ENCODE peak calls at places on chromosomes 7 and 10, in five cellular contexts. H, D, F, V and R are unnamed samples.

GRCh38 chr10:93277360-93277759 is 203.7 kb downstream of the CYP26A1 start:
- DNase-seq in H (no peak), D (no peak), F (no peak), V (no peak), R (no peak)

GRCh38 chr10:132636358-132636757 is 98.8 kb downstream of the INPP5A start:
- DNase-seq in H (no peak), D (no peak), F (no peak), V (no peak), R (no peak)

GRCh38 chr7:70596575-70596891 is 535.4 kb upstream of the GALNT17 start:
- DNase-seq in H (no peak), D (no peak), F (no peak), V (no peak), R (no peak)

GRCh38 chr7:22663721-22664120 is 63.3 kb upstream of the IL6 start:
- DNase-seq in H (no peak), D (no peak), F (no peak), V (no peak), R (no peak)

GRCh38 chr7:143288836-143289235 is 685 bp downstream of the CASP2 start:
- DNase-seq in H (peak; percentile 19), D (no peak), F (no peak), V (peak; percentile 13), R (no peak)

GRCh38 chr10:70748801-70749573 is 36.2 kb downstream of the TBATA start:
- DNase-seq in H (no peak), D (no peak), F (no peak), V (no peak), R (no peak)

GRCh38 chr7:94315011-94315410 is 79.7 kb upstream of the COL1A2 start:
- DNase-seq in H (no peak), D (no peak), F (no peak), V (no peak), R (no peak)

GRCh38 chr10:107800061-107800460 is 635.6 kb upstream of the SORCS1 start:
- DNase-seq in H (no peak), D (no peak), F (no peak), V (no peak), R (no peak)

GRCh38 chr7:111357691-111358090 is 204.6 kb downstream of the IMMP2L start:
- DNase-seq in H (no peak), D (no peak), F (no peak), V (peak; percentile 55), R (no peak)

GRCh38 chr10:78903351-78903940 is 165.3 kb upstream of the ZMIZ1 start:
- DNase-seq in H (no peak), D (no peak), F (no peak), V (no peak), R (no peak)

GRCh38 chr10:97019213-97019844 is 166.4 kb downstream of the SLIT1 start:
- DNase-seq in H (no peak), D (no peak), F (no peak), V (no peak), R (no peak)

GRCh38 chr10:97020452-97021400 is 165.0 kb downstream of the SLIT1 start:
- DNase-seq in H (no peak), D (peak; percentile 74), F (no peak), V (no peak), R (no peak)

GRCh38 chr10:97017474-97017903 is 168.3 kb downstream of the SLIT1 start:
- DNase-seq in H (no peak), D (no peak), F (no peak), V (no peak), R (no peak)

GRCh38 chr10:97016728-97017473 is 168.9 kb downstream of the SLIT1 start:
- DNase-seq in H (peak; percentile 59), D (no peak), F (no peak), V (no peak), R (peak; percentile 76)

DNA sequence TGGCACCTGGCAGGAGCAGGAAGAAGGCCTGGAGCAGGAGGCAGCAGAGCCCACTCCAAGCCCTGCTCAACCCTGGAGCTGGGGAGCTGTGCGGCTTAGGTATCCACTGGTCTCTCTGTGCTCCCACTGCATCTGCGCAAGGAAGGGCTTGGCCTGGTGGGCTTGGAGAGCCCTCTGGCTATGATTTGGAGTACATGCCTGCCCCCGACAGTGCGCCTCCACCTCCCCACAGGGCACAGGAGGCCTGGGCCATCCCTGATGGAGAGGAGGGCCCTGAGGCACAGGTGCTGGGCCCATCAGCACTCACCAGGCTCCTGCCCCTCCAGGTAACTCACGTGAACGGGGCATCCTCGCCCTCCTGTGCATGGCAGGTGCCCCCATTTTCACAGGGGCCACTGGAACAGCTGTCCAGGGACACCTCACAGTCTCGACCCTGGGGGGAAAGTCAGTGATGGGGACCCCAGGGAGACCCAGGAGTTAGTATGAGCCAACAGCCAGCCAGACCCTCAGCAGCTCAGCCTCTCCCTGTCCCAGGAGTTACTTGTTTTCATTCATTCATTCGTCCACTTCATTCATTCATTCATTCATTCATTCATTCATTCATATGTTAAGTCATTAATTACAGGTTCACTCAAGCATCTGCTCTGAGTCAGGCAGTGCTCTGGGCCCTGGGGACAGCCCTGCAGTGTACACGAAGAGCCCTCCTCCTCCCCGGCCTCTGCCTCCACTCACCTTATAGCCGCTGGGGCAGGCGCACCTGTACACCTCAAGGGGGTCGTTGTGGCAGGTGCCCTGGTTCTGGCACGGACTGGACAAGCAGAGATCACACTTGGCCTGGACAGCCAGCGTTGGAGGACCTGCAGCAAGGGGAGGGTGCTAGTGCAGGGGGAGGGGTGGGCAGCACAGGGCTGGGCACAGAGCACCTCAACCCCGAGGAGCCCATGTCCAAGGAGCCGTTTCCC is 167.2 kb downstream of the SLIT1 start:
- DNase-seq in H (no peak), D (no peak), F (no peak), V (no peak), R (no peak)
- TF ChIP-seq CTCF in H (no peak), D (no peak), F (no peak), V (no peak), R (peak; percentile 8)

GRCh38 chr7:38335490-38336135 is 62.2 kb upstream of the TARP start:
- DNase-seq in H (peak; percentile 86), D (peak; percentile 85), F (peak; percentile 77), V (peak; percentile 86), R (peak; percentile 72)
- TF ChIP-seq CTCF in H (peak; percentile 95), D (peak; percentile 56), F (peak; percentile 99), V (peak; percentile 96), R (peak; percentile 100)

GRCh38 chr7:109092268-109092667 is 522.6 kb downstream of the DNAJB9 start:
- DNase-seq in H (no peak), D (no peak), F (no peak), V (no peak), R (no peak)
- TF ChIP-seq CTCF in H (peak; percentile 47), D (no peak), F (no peak), V (peak; percentile 17), R (no peak)

GRCh38 chr10:124792998-124793352 is 1.3 kb upstream of the EEF1AKMT2 start:
- DNase-seq in H (no peak), D (no peak), F (no peak), V (no peak), R (no peak)

GRCh38 chr10:124791378-124792348 is at the start of gene EEF1AKMT2:
- DNase-seq in H (peak; percentile 92), D (peak; percentile 94), F (peak; percentile 65), V (peak; percentile 77), R (peak; percentile 93)
- TF ChIP-seq CTCF in H (peak; percentile 69), D (peak; percentile 52), F (peak; percentile 35), V (peak; percentile 75), R (peak; percentile 10)

DNA sequence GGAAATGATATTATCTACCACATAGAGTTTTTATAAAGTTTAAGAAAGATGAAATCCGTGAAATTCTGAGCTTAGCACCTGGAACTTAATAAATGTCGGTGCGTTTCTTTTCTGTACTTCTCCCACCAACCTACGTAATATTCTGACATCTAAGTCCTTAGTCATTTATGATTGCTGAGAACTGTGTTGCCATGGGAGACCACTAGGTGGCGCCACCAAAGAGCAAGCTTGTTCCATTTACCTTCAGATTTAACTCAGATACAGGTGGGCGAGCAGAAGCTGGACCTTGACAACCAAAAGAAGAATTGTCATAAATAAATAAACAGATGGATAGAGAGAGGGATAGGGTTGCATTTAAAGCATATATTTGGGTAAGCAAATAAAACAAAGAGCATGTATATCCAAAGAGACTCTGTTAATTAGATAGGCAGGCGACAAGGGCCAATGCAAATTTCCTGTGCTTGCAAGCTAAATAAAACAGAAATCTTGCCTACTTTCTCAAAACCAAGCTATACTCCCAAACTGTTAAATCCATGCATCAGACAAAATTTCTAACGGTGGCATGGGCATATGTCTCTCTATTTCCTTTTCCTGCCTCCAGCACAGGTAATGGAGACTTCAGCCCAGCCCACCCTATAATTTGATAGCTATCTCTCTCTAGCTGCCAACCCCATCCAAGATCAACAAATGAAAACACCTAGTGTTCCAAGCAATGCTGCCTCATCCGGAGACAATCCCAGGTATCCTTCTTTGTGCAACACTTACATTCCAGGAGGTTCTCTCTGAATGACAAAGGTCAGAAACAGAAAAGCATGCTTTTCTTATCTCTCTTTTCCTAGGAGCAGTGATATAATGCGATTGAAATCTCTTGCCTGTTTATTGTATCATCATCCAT is 699.6 kb downstream of the INHBA start:
- DNase-seq in H (peak; percentile 46), D (no peak), F (no peak), V (peak; percentile 10), R (peak; percentile 13)
- TF ChIP-seq CTCF in H (peak; percentile 98), D (peak; percentile 32), F (peak; percentile 72), V (peak; percentile 95), R (peak; percentile 89)

GRCh38 chr10:80202934-80203834 is 2.2 kb downstream of the ANXA11 start:
- DNase-seq in H (peak; percentile 83), D (peak; percentile 91), F (peak; percentile 54), V (peak; percentile 87), R (peak; percentile 54)
- TF ChIP-seq CTCF in H (peak; percentile 86), D (peak; percentile 26), F (peak; percentile 18), V (peak; percentile 60), R (peak; percentile 50)

GRCh38 chr10:44963772-44964633 is 4.4 kb downstream of the RASSF4 start:
- DNase-seq in H (peak; percentile 63), D (peak; percentile 95), F (no peak), V (no peak), R (peak; percentile 13)

GRCh38 chr10:44961931-44962750 is 2.5 kb downstream of the RASSF4 start:
- DNase-seq in H (no peak), D (no peak), F (no peak), V (no peak), R (no peak)

GRCh38 chr10:44961231-44961571 is 1.6 kb downstream of the RASSF4 start:
- DNase-seq in H (no peak), D (no peak), F (no peak), V (no peak), R (no peak)

GRCh38 chr10:44965104-44965503 is 5.5 kb downstream of the RASSF4 start:
- DNase-seq in H (no peak), D (no peak), F (no peak), V (no peak), R (peak; percentile 1)

DNA sequence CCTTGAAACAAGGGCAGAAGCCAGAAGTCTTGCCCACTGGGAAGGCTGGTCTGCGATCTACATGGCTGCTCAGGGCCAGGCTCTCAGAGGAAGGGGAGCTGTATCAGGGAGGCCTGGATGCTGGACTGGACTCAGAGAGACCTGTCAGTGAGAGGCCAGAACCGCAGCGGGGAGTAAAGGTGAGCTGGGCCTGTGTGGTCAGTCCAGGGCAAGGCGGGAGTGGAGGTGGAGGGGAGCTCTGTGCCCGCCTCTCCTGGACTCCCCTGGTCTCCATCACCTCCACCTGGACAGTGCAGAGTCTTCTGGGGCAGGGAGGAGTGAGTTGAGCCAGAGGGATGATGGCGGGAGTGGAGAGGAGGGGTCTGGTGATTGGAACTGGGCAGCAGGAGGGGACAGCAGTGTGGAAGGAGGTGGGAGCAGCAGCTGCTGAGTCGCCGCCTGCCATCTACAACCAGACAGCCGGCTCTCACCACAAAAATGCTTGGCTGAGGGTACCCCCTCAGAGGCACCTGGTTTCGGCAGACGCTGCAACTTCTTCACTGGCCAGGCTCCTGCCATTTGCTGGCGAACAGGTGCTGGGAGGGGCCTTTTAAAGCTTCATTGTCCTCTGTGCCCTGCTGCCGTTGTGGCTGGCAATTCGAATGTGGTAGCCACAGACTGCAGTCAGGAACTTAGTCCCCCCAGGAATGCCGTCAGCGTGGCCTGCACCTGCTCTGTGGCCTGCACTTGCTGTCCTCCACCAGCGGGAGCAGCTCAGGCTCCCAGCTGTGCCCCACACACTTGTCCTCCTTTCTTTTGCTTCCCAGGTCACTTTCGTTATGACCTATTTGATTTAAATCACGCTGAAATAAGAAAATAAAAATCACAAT is 3.5 kb downstream of the RASSF4 start:
- DNase-seq in H (peak; percentile 59), D (peak; percentile 85), F (no peak), V (no peak), R (peak; percentile 4)
- TF ChIP-seq CTCF in H (peak; percentile 32), D (peak; percentile 54), F (peak; percentile 30), V (peak; percentile 51), R (peak; percentile 29)